ENCODE peak calls at places on chromosomes 16 and 17, in seven cellular contexts. Q is stimulated activated CD4-positive, alpha-beta T cell treated with anti-CD3 and anti-CD28 coated beads, Interleukin-2, amount 100 ng/mL, for 48 hours; V is effector memory CD4-positive, alpha-beta T cell; D is progenitor cell of endocrine pancreas; P is iris pigment epithelial cell; E is stimulated activated CD8-positive, alpha-beta memory T cell treated with anti-CD3 and anti-CD28 coated beads, Interleukin-12 subunit alpha, Interleukin-12 subunit beta, amount 100 ng/mL, for 4 hours; Y is NCI-H510A. L is an unnamed sample.

GRCh38 chr16:53309457-53309856 is 124.8 kb upstream of the RBL2 start:
- DNase-seq in Q (no peak), V (no peak), D (no peak), P (no peak), E (no peak), Y (no peak), L (no peak)

GRCh38 chr17:31308935-31309334 is 4.9 kb downstream of the EVI2B start:
- DNase-seq in Q (no peak), V (no peak), D (no peak), P (no peak), E (no peak), Y (no peak), L (no peak)

GRCh38 chr17:82046903-82047302 is 4.7 kb downstream of the RFNG start:
- DNase-seq in Q (no peak), V (no peak), D (no peak), P (no peak), E (no peak), Y (no peak), L (no peak)

GRCh38 chr17:30212750-30213149 is 22.7 kb downstream of the SLC6A4 start:
- DNase-seq in Q (no peak), V (no peak), D (no peak), P (no peak), E (no peak), Y (no peak), L (no peak)

GRCh38 chr16:89923640-89924297 is 627 bp downstream of the TUBB3 start:
- DNase-seq in Q (no peak), V (no peak), D (no peak), P (no peak), E (no peak), Y (no peak), L (peak; percentile 22)

GRCh38 chr16:83447560-83447959 is 360.2 kb upstream of the HSBP1 start:
- DNase-seq in Q (no peak), V (no peak), D (no peak), P (no peak), E (no peak), Y (no peak), L (no peak)

GRCh38 chr17:78940241-78940640 is 15.1 kb upstream of the TIMP2 start:
- DNase-seq in Q (no peak), V (no peak), D (no peak), P (no peak), E (no peak), Y (no peak), L (no peak)

GRCh38 chr16:89506113-89506504 is 2.1 kb upstream of the SPG7 start:
- DNase-seq in Q (no peak), V (no peak), D (no peak), P (no peak), E (no peak), Y (no peak), L (no peak)

GRCh38 chr16:72989203-72989991 is 58.5 kb downstream of the ZFHX3 start:
- DNase-seq in Q (no peak), V (no peak), D (no peak), P (peak; percentile 96), E (no peak), Y (no peak), L (no peak)

GRCh38 chr16:81419806-81420205 is 24.8 kb upstream of the CMIP start:
- DNase-seq in Q (no peak), V (no peak), D (no peak), P (no peak), E (no peak), Y (no peak), L (no peak)

GRCh38 chr17:55434721-55435120 is 13.1 kb upstream of the MMD start:
- DNase-seq in Q (no peak), V (no peak), D (no peak), P (peak; percentile 56), E (no peak), Y (no peak), L (no peak)

GRCh38 chr16:77732241-77732946 is 10.1 kb downstream of the NUDT7 start:
- DNase-seq in Q (no peak), V (no peak), D (no peak), P (peak; percentile 93), E (no peak), Y (no peak), L (no peak)

GRCh38 chr16:9097266-9098219 is 6.1 kb downstream of the HAPSTR1 start:
- DNase-seq in Q (no peak), V (no peak), D (no peak), P (no peak), E (no peak), Y (no peak), L (no peak)

GRCh38 chr16:85395913-85396878 is 216.9 kb upstream of the GSE1 start:
- DNase-seq in Q (no peak), V (no peak), D (no peak), P (peak; percentile 49), E (no peak), Y (no peak), L (peak; percentile 79)

L was measured in DMS153.